ENCODE peak calls at places on chromosomes 3 and 15, in five cellular contexts. One of them, this sample, is unnamed.

GRCh38 chr3:136114421-136114820 is 81.7 kb downstream of the MSL2 start:
- DNase-seq in brain microvascular endothelial cell: peak; percentile 62
- DNase-seq in upper lobe of left lung: peak; percentile 63
- DNase-seq in HCT116: no peak
- DNase-seq in Caco-2: no peak
- DNase-seq in this sample: no peak

GRCh38 chr3:64612916-64613526 is 74.8 kb downstream of the ADAMTS9 start:
- DNase-seq in brain microvascular endothelial cell: peak; percentile 3
- DNase-seq in upper lobe of left lung: no peak
- DNase-seq in HCT116: no peak
- DNase-seq in Caco-2: peak; percentile 90
- DNase-seq in this sample: no peak

GRCh38 chr15:33278816-33279612 is 31.8 kb upstream of the RYR3 start:
- DNase-seq in brain microvascular endothelial cell: peak; percentile 96
- DNase-seq in upper lobe of left lung: no peak
- DNase-seq in HCT116: peak; percentile 92
- DNase-seq in Caco-2: no peak
- DNase-seq in this sample: no peak

GRCh38 chr3:166556955-166557354 is 719.7 kb upstream of the BCHE start:
- DNase-seq in brain microvascular endothelial cell: no peak
- DNase-seq in upper lobe of left lung: no peak
- DNase-seq in HCT116: no peak
- DNase-seq in Caco-2: no peak
- DNase-seq in this sample: no peak

GRCh38 chr3:8204846-8205624 is 296.6 kb upstream of the LMCD1 start:
- DNase-seq in brain microvascular endothelial cell: peak; percentile 22
- DNase-seq in upper lobe of left lung: no peak
- DNase-seq in HCT116: no peak
- DNase-seq in Caco-2: no peak
- DNase-seq in this sample: no peak

GRCh38 chr3:10205461-10206165 is 40.9 kb downstream of the IRAK2 start:
- DNase-seq in brain microvascular endothelial cell: peak; percentile 84
- DNase-seq in upper lobe of left lung: no peak
- DNase-seq in HCT116: peak; percentile 80
- DNase-seq in Caco-2: no peak
- DNase-seq in this sample: no peak

GRCh38 chr3:37970802-37971201 is 19.8 kb upstream of the VILL start:
- DNase-seq in brain microvascular endothelial cell: no peak
- DNase-seq in upper lobe of left lung: no peak
- DNase-seq in HCT116: no peak
- DNase-seq in Caco-2: no peak
- DNase-seq in this sample: no peak

GRCh38 chr3:16216373-16216935 is 42.0 kb downstream of the GALNT15 start:
- DNase-seq in brain microvascular endothelial cell: no peak
- DNase-seq in upper lobe of left lung: no peak
- DNase-seq in HCT116: no peak
- DNase-seq in Caco-2: no peak
- DNase-seq in this sample: no peak

GRCh38 chr15:88255496-88256171 is 905 bp downstream of the NTRK3 start:
- DNase-seq in brain microvascular endothelial cell: peak; percentile 1
- DNase-seq in upper lobe of left lung: peak; percentile 26
- DNase-seq in HCT116: no peak
- DNase-seq in Caco-2: no peak
- DNase-seq in this sample: peak; percentile 81

GRCh38 chr3:34268032-34268760 is 469.8 kb downstream of the PDCD6IP start:
- DNase-seq in brain microvascular endothelial cell: peak; percentile 52
- DNase-seq in upper lobe of left lung: no peak
- DNase-seq in HCT116: no peak
- DNase-seq in Caco-2: no peak
- DNase-seq in this sample: no peak

GRCh38 chr3:11084098-11084497 is 70.2 kb upstream of the HRH1 start:
- DNase-seq in brain microvascular endothelial cell: no peak
- DNase-seq in upper lobe of left lung: no peak
- DNase-seq in HCT116: no peak
- DNase-seq in Caco-2: no peak
- DNase-seq in this sample: no peak

GRCh38 chr3:8416965-8417364 is 84.7 kb upstream of the LMCD1 start:
- DNase-seq in brain microvascular endothelial cell: peak; percentile 20
- DNase-seq in upper lobe of left lung: peak; percentile 48
- DNase-seq in HCT116: peak; percentile 6
- DNase-seq in Caco-2: no peak
- DNase-seq in this sample: no peak

GRCh38 chr3:18070231-18070630 is 327.8 kb upstream of the TBC1D5 start:
- DNase-seq in brain microvascular endothelial cell: no peak
- DNase-seq in upper lobe of left lung: no peak
- DNase-seq in HCT116: no peak
- DNase-seq in Caco-2: no peak
- DNase-seq in this sample: no peak

GRCh38 chr15:69658401-69658945 is 205.9 kb downstream of the RPLP1 start:
- DNase-seq in brain microvascular endothelial cell: no peak
- DNase-seq in upper lobe of left lung: no peak
- DNase-seq in HCT116: no peak
- DNase-seq in Caco-2: no peak
- DNase-seq in this sample: no peak

GRCh38 chr3:152405915-152406802 is 137.4 kb downstream of the MBNL1 start:
- DNase-seq in brain microvascular endothelial cell: peak; percentile 69
- DNase-seq in upper lobe of left lung: no peak
- DNase-seq in HCT116: no peak
- DNase-seq in Caco-2: no peak
- DNase-seq in this sample: no peak

GRCh38 chr15:48680841-48681240 is 35.3 kb upstream of the FBN1 start:
- DNase-seq in brain microvascular endothelial cell: peak; percentile 86
- DNase-seq in upper lobe of left lung: no peak
- DNase-seq in HCT116: no peak
- DNase-seq in Caco-2: no peak
- DNase-seq in this sample: no peak

GRCh38 chr15:91981802-91982201 is 128.3 kb downstream of the SLCO3A1 start:
- DNase-seq in brain microvascular endothelial cell: no peak
- DNase-seq in upper lobe of left lung: no peak
- DNase-seq in HCT116: no peak
- DNase-seq in Caco-2: no peak
- DNase-seq in this sample: no peak

GRCh38 chr15:91984006-91984405 is 130.5 kb downstream of the SLCO3A1 start:
- DNase-seq in brain microvascular endothelial cell: no peak
- DNase-seq in upper lobe of left lung: no peak
- DNase-seq in HCT116: no peak
- DNase-seq in Caco-2: no peak
- DNase-seq in this sample: no peak

GRCh38 chr15:91980502-91981267 is 127.2 kb downstream of the SLCO3A1 start:
- DNase-seq in brain microvascular endothelial cell: no peak
- DNase-seq in upper lobe of left lung: no peak
- DNase-seq in HCT116: no peak
- DNase-seq in Caco-2: no peak
- DNase-seq in this sample: no peak

GRCh38 chr15:91985297-91985696 is 131.8 kb downstream of the SLCO3A1 start:
- DNase-seq in brain microvascular endothelial cell: no peak
- DNase-seq in upper lobe of left lung: no peak
- DNase-seq in HCT116: no peak
- DNase-seq in Caco-2: no peak
- DNase-seq in this sample: no peak

GRCh38 chr15:91982401-91982800 is 128.9 kb downstream of the SLCO3A1 start:
- DNase-seq in brain microvascular endothelial cell: no peak
- DNase-seq in upper lobe of left lung: no peak
- DNase-seq in HCT116: no peak
- DNase-seq in Caco-2: no peak
- DNase-seq in this sample: no peak
- TF ChIP-seq CTCF in brain microvascular endothelial cell: no peak
- TF ChIP-seq CTCF in upper lobe of left lung: no peak
- TF ChIP-seq CTCF in HCT116: no peak
- TF ChIP-seq CTCF in Caco-2: no peak
- TF ChIP-seq CTCF in this sample: no peak

GRCh38 chr3:161096771-161097367 is 8.3 kb downstream of the B3GALNT1 start:
- DNase-seq in brain microvascular endothelial cell: no peak
- DNase-seq in upper lobe of left lung: no peak
- DNase-seq in HCT116: no peak
- DNase-seq in Caco-2: peak; percentile 45
- DNase-seq in this sample: no peak
- TF ChIP-seq CTCF in brain microvascular endothelial cell: peak; percentile 61
- TF ChIP-seq CTCF in upper lobe of left lung: peak; percentile 14
- TF ChIP-seq CTCF in HCT116: peak; percentile 69
- TF ChIP-seq CTCF in Caco-2: peak; percentile 52
- TF ChIP-seq CTCF in this sample: no peak

GRCh38 chr3:32778389-32778788 is 39.4 kb upstream of the TRIM71 start:
- DNase-seq in brain microvascular endothelial cell: no peak
- DNase-seq in upper lobe of left lung: no peak
- DNase-seq in HCT116: no peak
- DNase-seq in Caco-2: no peak
- DNase-seq in this sample: no peak
- TF ChIP-seq CTCF in brain microvascular endothelial cell: no peak
- TF ChIP-seq CTCF in upper lobe of left lung: no peak
- TF ChIP-seq CTCF in HCT116: peak; percentile 17
- TF ChIP-seq CTCF in Caco-2: no peak
- TF ChIP-seq CTCF in this sample: no peak

DNA sequence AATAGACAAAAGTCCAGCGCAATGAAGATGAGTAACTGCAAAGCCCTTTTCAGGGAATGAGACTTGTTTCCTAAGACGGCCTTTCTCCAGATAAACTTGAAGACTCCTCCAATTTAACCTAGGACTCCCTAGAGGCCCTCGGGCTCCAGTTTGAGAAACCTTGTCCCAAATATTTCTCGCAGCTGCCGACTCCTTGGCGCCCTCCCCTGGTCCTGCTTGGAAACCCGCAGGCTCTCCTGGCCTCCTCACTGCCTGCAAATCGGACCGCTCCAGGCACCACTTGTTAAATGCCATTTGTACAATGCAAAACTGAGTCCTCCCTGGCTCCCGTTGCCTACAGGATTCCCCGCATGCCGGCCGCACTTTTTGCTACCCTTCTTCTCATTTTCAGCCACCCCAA is 36.8 kb downstream of the MUC4 start:
- DNase-seq in brain microvascular endothelial cell: peak; percentile 37
- DNase-seq in upper lobe of left lung: peak; percentile 67
- DNase-seq in HCT116: peak; percentile 27
- DNase-seq in Caco-2: no peak
- DNase-seq in this sample: no peak
- TF ChIP-seq CTCF in brain microvascular endothelial cell: peak; percentile 66
- TF ChIP-seq CTCF in upper lobe of left lung: peak; percentile 41
- TF ChIP-seq CTCF in HCT116: peak; percentile 71
- TF ChIP-seq CTCF in Caco-2: peak; percentile 29
- TF ChIP-seq CTCF in this sample: peak; percentile 11

GRCh38 chr3:27486328-27486727 is 2.1 kb upstream of the SLC4A7 start:
- DNase-seq in brain microvascular endothelial cell: no peak
- DNase-seq in upper lobe of left lung: no peak
- DNase-seq in HCT116: no peak
- DNase-seq in Caco-2: no peak
- DNase-seq in this sample: no peak

GRCh38 chr3:27485853-27486252 is 1.7 kb upstream of the SLC4A7 start:
- DNase-seq in brain microvascular endothelial cell: no peak
- DNase-seq in upper lobe of left lung: no peak
- DNase-seq in HCT116: no peak
- DNase-seq in Caco-2: no peak
- DNase-seq in this sample: no peak

GRCh38 chr3:27487383-27487782 is 3.2 kb upstream of the SLC4A7 start:
- DNase-seq in brain microvascular endothelial cell: no peak
- DNase-seq in upper lobe of left lung: no peak
- DNase-seq in HCT116: no peak
- DNase-seq in Caco-2: no peak
- DNase-seq in this sample: no peak

GRCh38 chr3:27483117-27484001 is 825 bp downstream of the SLC4A7 start:
- DNase-seq in brain microvascular endothelial cell: peak; percentile 61
- DNase-seq in upper lobe of left lung: peak; percentile 60
- DNase-seq in HCT116: no peak
- DNase-seq in Caco-2: peak; percentile 41
- DNase-seq in this sample: peak; percentile 41

DNA sequence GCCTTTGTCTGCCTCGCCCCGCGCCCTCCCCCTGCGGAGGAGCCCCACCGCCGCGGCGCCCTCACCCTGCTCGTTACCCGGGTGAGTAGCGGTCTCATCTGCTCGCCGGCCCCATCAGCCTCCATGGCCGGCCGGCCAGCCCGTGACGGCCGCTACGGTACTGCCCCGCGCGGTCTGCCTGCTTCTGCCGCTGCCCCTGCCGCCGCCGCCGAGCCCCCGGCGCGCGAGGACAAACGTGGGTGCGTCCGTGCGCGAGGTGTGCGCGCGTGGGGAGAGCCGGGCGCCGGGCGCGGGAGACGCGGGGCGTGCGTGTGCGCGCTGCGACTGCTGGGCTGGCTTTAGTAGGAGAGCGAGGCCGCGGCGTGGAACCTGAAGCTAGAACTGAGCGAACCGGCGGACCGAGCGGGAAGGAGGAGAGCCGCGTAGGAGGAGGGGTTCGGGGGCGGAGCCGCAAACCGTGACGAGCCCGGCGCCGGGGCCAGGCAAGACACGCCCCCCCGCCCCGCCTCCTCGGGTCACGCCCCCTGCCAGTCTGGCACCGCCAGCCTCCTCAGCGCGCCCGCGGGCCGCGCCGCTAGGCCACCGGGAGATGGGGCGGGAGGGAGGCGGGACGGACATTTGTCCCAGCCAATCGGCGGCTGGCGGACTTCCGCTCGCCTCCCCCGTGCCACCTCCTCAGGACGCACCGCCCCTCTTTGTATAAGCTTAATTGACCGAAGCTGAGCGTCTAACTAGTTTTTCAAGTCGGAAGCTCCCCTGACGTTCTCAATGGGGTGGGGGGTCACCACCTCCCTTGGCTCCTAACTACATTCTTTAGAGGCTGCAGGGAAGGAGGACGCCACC is at the start of gene SLC4A7:
- DNase-seq in brain microvascular endothelial cell: peak; percentile 95
- DNase-seq in upper lobe of left lung: peak; percentile 99
- DNase-seq in HCT116: peak; percentile 86
- DNase-seq in Caco-2: peak; percentile 95
- DNase-seq in this sample: peak; percentile 97
- TF ChIP-seq CTCF in brain microvascular endothelial cell: no peak
- TF ChIP-seq CTCF in upper lobe of left lung: peak; percentile 23
- TF ChIP-seq CTCF in HCT116: no peak
- TF ChIP-seq CTCF in Caco-2: no peak
- TF ChIP-seq CTCF in this sample: no peak

GRCh38 chr3:59121346-59122144 is 71.7 kb upstream of the CFAP20DC start:
- DNase-seq in brain microvascular endothelial cell: no peak
- DNase-seq in upper lobe of left lung: no peak
- DNase-seq in HCT116: no peak
- DNase-seq in Caco-2: no peak
- DNase-seq in this sample: no peak
- TF ChIP-seq CTCF in brain microvascular endothelial cell: peak; percentile 13
- TF ChIP-seq CTCF in upper lobe of left lung: no peak
- TF ChIP-seq CTCF in HCT116: peak; percentile 29
- TF ChIP-seq CTCF in Caco-2: no peak
- TF ChIP-seq CTCF in this sample: peak; percentile 50

GRCh38 chr3:70728311-70728710 is 415.9 kb upstream of the MDFIC2 start:
- DNase-seq in brain microvascular endothelial cell: no peak
- DNase-seq in upper lobe of left lung: no peak
- DNase-seq in HCT116: no peak
- DNase-seq in Caco-2: no peak
- DNase-seq in this sample: no peak

GRCh38 chr3:70726966-70727365 is 414.5 kb upstream of the MDFIC2 start:
- DNase-seq in brain microvascular endothelial cell: no peak
- DNase-seq in upper lobe of left lung: no peak
- DNase-seq in HCT116: no peak
- DNase-seq in Caco-2: no peak
- DNase-seq in this sample: no peak

GRCh38 chr3:70726096-70726745 is 413.8 kb upstream of the MDFIC2 start:
- DNase-seq in brain microvascular endothelial cell: peak; percentile 20
- DNase-seq in upper lobe of left lung: no peak
- DNase-seq in HCT116: no peak
- DNase-seq in Caco-2: no peak
- DNase-seq in this sample: no peak

GRCh38 chr3:70729845-70730244 is 417.4 kb upstream of the MDFIC2 start:
- DNase-seq in brain microvascular endothelial cell: no peak
- DNase-seq in upper lobe of left lung: no peak
- DNase-seq in HCT116: no peak
- DNase-seq in Caco-2: no peak
- DNase-seq in this sample: no peak

GRCh38 chr3:70731046-70731445 is 418.6 kb upstream of the MDFIC2 start:
- DNase-seq in brain microvascular endothelial cell: no peak
- DNase-seq in upper lobe of left lung: no peak
- DNase-seq in HCT116: no peak
- DNase-seq in Caco-2: no peak
- DNase-seq in this sample: no peak
- TF ChIP-seq CTCF in brain microvascular endothelial cell: no peak
- TF ChIP-seq CTCF in upper lobe of left lung: no peak
- TF ChIP-seq CTCF in HCT116: no peak
- TF ChIP-seq CTCF in Caco-2: no peak
- TF ChIP-seq CTCF in this sample: no peak

This sample was measured in mesothelial cell of epicardium.